ENCODE peak calls at places on chromosome 3, in ten cellular contexts. Q is GM06990; H is pancreas; N is AG09309; K is foreskin fibroblast; O is IMR-90; U is CD8-positive, alpha-beta T cell; J is fibroblast of lung; A is fibroblast of mammary gland; D is K562. G is an unnamed sample.

GRCh38 chr3:52998781-52999509 is 46.9 kb downstream of the SFMBT1 start:
- DNase-seq in Q (no peak), H (peak), N (no peak), K (no peak), O (no peak), U (no peak), J (no peak), A (peak), D (peak), G (peak)

GRCh38 chr3:13046569-13047279 is 26.5 kb downstream of the IQSEC1 start:
- DNase-seq in Q (no peak), H (peak), N (no peak), K (no peak), O (no peak), U (no peak), J (no peak), A (no peak), D (no peak), G (no peak)

GRCh38 chr3:70863049-70863448 is 550.6 kb upstream of the MDFIC2 start:
- DNase-seq in Q (no peak), H (no peak), N (no peak), K (no peak), O (no peak), U (no peak), J (no peak), A (no peak), D (no peak), G (no peak)

GRCh38 chr3:37609711-37610110 is 252.0 kb upstream of the CTDSPL start:
- DNase-seq in Q (no peak), H (no peak), N (no peak), K (no peak), O (no peak), U (no peak), J (no peak), A (no peak), D (no peak), G (no peak)

GRCh38 chr3:38581774-38582173 is 67.7 kb downstream of the SCN5A start:
- DNase-seq in Q (no peak), H (no peak), N (no peak), K (no peak), O (no peak), U (no peak), J (no peak), A (no peak), D (no peak), G (no peak)

GRCh38 chr3:7029562-7029961 is 168.6 kb downstream of the GRM7 start:
- DNase-seq in Q (no peak), H (no peak), N (no peak), K (no peak), O (no peak), U (no peak), J (no peak), A (no peak), D (no peak), G (no peak)

GRCh38 chr3:71582612-71583568 is 638 bp downstream of the FOXP1 start:
- DNase-seq in Q (no peak), H (peak), N (no peak), K (peak), O (peak), U (peak), J (peak), A (no peak), D (peak), G (peak)

GRCh38 chr3:46496745-46497555 is 826 bp upstream of the RTP3 start:
- DNase-seq in Q (no peak), H (no peak), N (no peak), K (peak), O (peak), U (peak), J (no peak), A (no peak), D (no peak), G (peak)

GRCh38 chr3:196340466-196340865 is 2.3 kb upstream of the TM4SF19 start:
- DNase-seq in Q (no peak), H (no peak), N (no peak), K (no peak), O (no peak), U (no peak), J (no peak), A (no peak), D (no peak), G (no peak)

GRCh38 chr3:133575121-133575520 is 1.6 kb downstream of the CDV3 start:
- DNase-seq in Q (no peak), H (no peak), N (no peak), K (no peak), O (no peak), U (no peak), J (no peak), A (no peak), D (no peak), G (no peak)

GRCh38 chr3:133573629-133574194 is at the start of gene CDV3:
- DNase-seq in Q (no peak), H (no peak), N (no peak), K (no peak), O (no peak), U (no peak), J (no peak), A (no peak), D (peak), G (no peak)

GRCh38 chr3:133574260-133574881 is 885 bp downstream of the CDV3 start:
- DNase-seq in Q (peak), H (peak), N (no peak), K (peak), O (peak), U (peak), J (peak), A (peak), D (peak), G (peak)

GRCh38 chr3:133578548-133579191 is 5.2 kb downstream of the CDV3 start:
- DNase-seq in Q (no peak), H (no peak), N (no peak), K (peak), O (peak), U (no peak), J (peak), A (peak), D (peak), G (peak)

DNA sequence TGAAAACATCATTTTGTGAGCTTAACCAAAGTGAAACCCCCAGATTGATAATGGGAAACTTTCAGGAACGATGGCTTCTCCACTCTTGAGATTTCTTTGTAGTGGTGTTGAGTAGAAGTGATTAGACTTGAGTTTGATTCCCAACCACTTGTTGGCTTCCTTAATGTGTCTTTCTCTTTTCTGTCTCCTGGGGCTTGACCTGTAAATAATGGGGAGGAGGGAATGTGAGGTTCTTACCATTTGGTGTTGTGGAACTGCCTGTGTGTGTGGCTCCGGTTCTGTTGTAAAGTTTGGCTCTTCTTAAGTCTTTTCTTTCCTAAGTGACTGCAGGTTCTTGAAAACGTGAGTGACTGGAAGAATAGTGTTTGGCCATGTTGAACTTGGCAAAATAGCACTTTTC is 2.7 kb downstream of the CDV3 start:
- DNase-seq in Q (no peak), H (no peak), N (no peak), K (no peak), O (no peak), U (no peak), J (peak), A (no peak), D (no peak), G (no peak)
- TF ChIP-seq CTCF in Q (no peak), H (no peak), N (no peak), K (no peak), O (no peak), U (no peak), J (no peak), A (no peak), D (no peak), G (no peak)

GRCh38 chr3:182327196-182327681 is 466.1 kb upstream of the ATP11B start:
- DNase-seq in Q (no peak), H (no peak), N (no peak), K (no peak), O (no peak), U (no peak), J (peak), A (no peak), D (no peak), G (peak)
- H3K4me3 ChIP-seq in Q (no peak), H (no peak), N (no peak), K (no peak), O (no peak), U (no peak), J (no peak), A (no peak), D (no peak), G (no peak)

GRCh38 chr3:64093825-64094712 is 70.8 kb upstream of the PSMD6 start:
- DNase-seq in Q (no peak), H (no peak), N (no peak), K (peak), O (no peak), U (no peak), J (no peak), A (no peak), D (no peak), G (peak)
- TF ChIP-seq CTCF in Q (no peak), H (no peak), N (no peak), K (no peak), O (no peak), U (no peak), J (no peak), A (no peak), D (no peak), G (no peak)

GRCh38 chr3:75342425-75342824 is 321.7 kb upstream of the FRG2C start:
- DNase-seq in Q (no peak), H (no peak), N (no peak), K (no peak), O (no peak), U (no peak), J (no peak), A (no peak), D (no peak), G (no peak)
- H3K4me3 ChIP-seq in Q (no peak), H (no peak), N (no peak), K (no peak), O (no peak), U (no peak), J (no peak), A (no peak), D (no peak), G (no peak)

DNA sequence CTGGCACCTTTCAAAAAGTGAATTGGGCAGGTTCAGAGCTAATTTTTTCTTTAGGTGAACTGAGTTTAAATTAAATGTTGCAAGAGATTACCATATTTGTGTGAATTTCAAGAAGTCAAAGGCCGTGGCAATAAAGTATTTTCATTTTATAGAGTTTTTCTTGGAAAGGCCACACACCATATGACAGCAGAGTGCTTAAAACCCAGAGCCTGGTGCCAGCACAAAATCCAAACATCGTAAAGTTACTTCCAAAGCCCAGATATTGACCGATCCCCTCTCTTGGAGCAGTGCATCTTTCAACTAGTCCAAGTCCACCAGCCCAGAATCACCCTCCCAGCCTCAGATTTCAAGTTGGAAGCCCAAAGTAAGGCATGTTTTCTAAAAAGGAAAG is 164.5 kb downstream of the VGLL4 start:
- DNase-seq in Q (no peak), H (no peak), N (no peak), K (no peak), O (no peak), U (no peak), J (no peak), A (no peak), D (no peak), G (no peak)
- TF ChIP-seq CTCF in Q (no peak), H (no peak), N (no peak), K (no peak), O (no peak), U (no peak), J (no peak), A (no peak), D (no peak), G (no peak)

DNA sequence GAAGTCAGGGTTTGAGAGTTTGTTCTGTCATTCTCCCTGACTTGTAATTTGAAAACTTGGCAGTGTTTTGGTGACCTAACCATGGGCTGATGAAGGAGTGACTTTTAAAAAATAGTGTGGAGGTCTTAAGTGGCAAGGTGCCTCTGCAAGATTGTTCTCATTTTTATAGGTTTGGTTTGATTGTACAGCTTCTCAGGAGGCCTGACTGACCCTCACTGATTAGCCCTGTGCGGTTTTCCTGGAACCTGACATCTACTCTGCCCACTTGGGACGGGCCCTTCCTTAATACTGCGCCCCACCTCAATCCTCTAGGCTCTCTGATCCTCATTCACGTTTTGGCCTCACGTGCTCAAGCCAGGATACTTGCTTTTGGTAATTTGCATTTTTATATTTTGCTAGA is 2.8 kb downstream of the UBE2E1 start:
- DNase-seq in Q (no peak), H (no peak), N (no peak), K (no peak), O (no peak), U (no peak), J (no peak), A (no peak), D (peak), G (no peak)
- H3K4me3 ChIP-seq in Q (peak), H (no peak), N (no peak), K (peak), O (no peak), U (no peak), J (no peak), A (no peak), D (no peak), G (peak)

GRCh38 chr3:73768594-73769308 is 144.0 kb upstream of the PDZRN3 start:
- DNase-seq in Q (no peak), H (no peak), N (no peak), K (peak), O (peak), U (no peak), J (no peak), A (peak), D (no peak), G (no peak)
- TF ChIP-seq CTCF in Q (no peak), H (no peak), N (peak), K (no peak), O (peak), U (no peak), J (no peak), A (no peak), D (no peak), G (no peak)

DNA sequence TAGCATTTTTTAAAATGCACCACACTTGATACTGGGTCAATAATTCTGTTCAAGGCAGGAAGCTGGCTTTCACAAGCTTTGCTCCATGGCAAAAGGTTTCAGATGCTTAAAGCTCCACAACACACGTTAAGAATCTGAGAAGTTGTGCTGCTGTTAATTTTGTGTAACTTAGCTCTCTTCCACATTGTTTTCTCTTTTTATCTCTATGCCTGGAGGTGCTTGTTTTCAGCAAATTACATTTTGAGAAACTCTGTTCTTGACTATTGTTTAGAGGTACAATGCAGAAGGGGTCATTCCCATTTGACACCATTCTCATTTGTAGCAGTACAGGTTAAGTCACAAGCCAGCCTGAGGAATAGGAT is 156.0 kb downstream of the FNDC3B start:
- DNase-seq in Q (no peak), H (no peak), N (no peak), K (no peak), O (no peak), U (no peak), J (no peak), A (no peak), D (no peak), G (no peak)
- H3K4me3 ChIP-seq in Q (no peak), H (no peak), N (no peak), K (no peak), O (no peak), U (no peak), J (no peak), A (no peak), D (no peak), G (no peak)